ENCODE peak calls at places on chromosomes 12 and 14, in five cellular contexts. X is central memory CD8-positive, alpha-beta T cell; G is iPS-NIHi11; P is NCI-H460; O is left colon. A is an unnamed sample.

GRCh38 chr14:75022655-75023054 is 19.9 kb downstream of the EIF2B2 start:
- DNase-seq in X (no peak), G (peak), P (no peak), O (no peak), A (no peak)

GRCh38 chr12:124152733-124153132 is 142.2 kb upstream of the RFLNA start:
- DNase-seq in X (no peak), G (no peak), P (no peak), O (no peak), A (no peak)

GRCh38 chr12:931591-931990 is 17.9 kb downstream of the RAD52 start:
- DNase-seq in X (no peak), G (no peak), P (no peak), O (no peak), A (no peak)

GRCh38 chr14:72892103-72892878 is 1.6 kb downstream of the DPF3 start:
- DNase-seq in X (no peak), G (peak), P (no peak), O (peak), A (no peak)

GRCh38 chr12:15800278-15800677 is 11.1 kb upstream of the EPS8 start:
- DNase-seq in X (no peak), G (no peak), P (no peak), O (no peak), A (no peak)

GRCh38 chr12:112105891-112106290 is 2.7 kb downstream of the NAA25 start:
- DNase-seq in X (no peak), G (no peak), P (no peak), O (no peak), A (no peak)

GRCh38 chr12:117857632-117858274 is 111.0 kb downstream of the KSR2 start:
- DNase-seq in X (no peak), G (peak), P (peak), O (peak), A (no peak)

GRCh38 chr12:5511644-5512584 is 80.0 kb downstream of the NTF3 start:
- DNase-seq in X (no peak), G (peak), P (no peak), O (peak), A (no peak)

GRCh38 chr12:128267651-128268347 is 829 bp downstream of the TMEM132C start:
- DNase-seq in X (no peak), G (no peak), P (no peak), O (no peak), A (no peak)

GRCh38 chr14:56630707-56631106 is 51.1 kb downstream of the TMEM260 start:
- DNase-seq in X (no peak), G (no peak), P (no peak), O (no peak), A (peak)

GRCh38 chr12:51524386-51524901 is 66.6 kb upstream of the SCN8A start:
- DNase-seq in X (no peak), G (no peak), P (no peak), O (no peak), A (no peak)

GRCh38 chr12:128450810-128451209 is 183.8 kb downstream of the TMEM132C start:
- DNase-seq in X (no peak), G (no peak), P (no peak), O (no peak), A (no peak)

GRCh38 chr14:75831971-75832370 is 149.8 kb downstream of the TGFB3 start:
- DNase-seq in X (no peak), G (no peak), P (no peak), O (peak), A (peak)

GRCh38 chr14:57962293-57962996 is 96.6 kb upstream of the SLC35F4 start:
- DNase-seq in X (no peak), G (peak), P (no peak), O (no peak), A (no peak)

GRCh38 chr12:2845280-2845679 is 10.4 kb upstream of the NRIP2 start:
- DNase-seq in X (no peak), G (no peak), P (peak), O (no peak), A (no peak)

GRCh38 chr12:117049295-117049694 is 49.9 kb downstream of the TESC start:
- DNase-seq in X (no peak), G (no peak), P (no peak), O (no peak), A (no peak)

GRCh38 chr14:58426819-58427288 is 477 bp downstream of the TIMM9 start:
- DNase-seq in X (peak), G (peak), P (no peak), O (peak), A (no peak)

GRCh38 chr14:92425101-92425500 is 88.5 kb upstream of the RIN3 start:
- DNase-seq in X (no peak), G (no peak), P (no peak), O (no peak), A (peak)

GRCh38 chr12:122891661-122892525 is 4.0 kb downstream of the VPS37B start:
- DNase-seq in X (no peak), G (peak), P (peak), O (no peak), A (no peak)

GRCh38 chr12:116594325-116595038 is 35.3 kb downstream of the MAP1LC3B2 start:
- DNase-seq in X (no peak), G (no peak), P (no peak), O (no peak), A (no peak)

GRCh38 chr14:59126714-59127436 is 61.6 kb upstream of the DAAM1 start:
- DNase-seq in X (no peak), G (peak), P (peak), O (no peak), A (no peak)

GRCh38 chr12:100403446-100403845 is 46.6 kb downstream of the SLC17A8 start:
- DNase-seq in X (no peak), G (no peak), P (no peak), O (no peak), A (no peak)

GRCh38 chr12:49651855-49652254 is 28.5 kb downstream of the PRPF40B start:
- DNase-seq in X (no peak), G (peak), P (no peak), O (no peak), A (no peak)

GRCh38 chr12:55684761-55685370 is 22.8 kb downstream of the ITGA7 start:
- DNase-seq in X (no peak), G (no peak), P (no peak), O (no peak), A (no peak)

GRCh38 chr12:15928345-15928744 is 17.2 kb downstream of the DERA start:
- DNase-seq in X (no peak), G (no peak), P (no peak), O (no peak), A (peak)

GRCh38 chr12:122749569-122750332 is 2.9 kb upstream of the DENR start:
- DNase-seq in X (no peak), G (peak), P (no peak), O (no peak), A (no peak)

GRCh38 chr12:46609671-46610070 is 216.1 kb downstream of the SLC38A4 start:
- DNase-seq in X (no peak), G (no peak), P (no peak), O (no peak), A (no peak)

GRCh38 chr14:54132485-54132884 is 175.9 kb upstream of the BMP4 start:
- DNase-seq in X (no peak), G (no peak), P (no peak), O (no peak), A (no peak)

GRCh38 chr12:10171954-10172353 is at the start of gene OLR1:
- DNase-seq in X (no peak), G (no peak), P (no peak), O (no peak), A (no peak)

GRCh38 chr12:110885152-110885840 is 35.1 kb downstream of the MYL2 start:
- DNase-seq in X (no peak), G (no peak), P (no peak), O (no peak), A (no peak)

GRCh38 chr14:81243499-81243898 is 22.7 kb upstream of the GTF2A1 start:
- DNase-seq in X (no peak), G (no peak), P (no peak), O (no peak), A (no peak)

GRCh38 chr12:81005635-81006034 is 67.9 kb upstream of the LIN7A start:
- DNase-seq in X (no peak), G (no peak), P (no peak), O (no peak), A (no peak)

GRCh38 chr12:116813271-116814041 is 67.8 kb downstream of the HRK start:
- DNase-seq in X (no peak), G (no peak), P (no peak), O (no peak), A (no peak)

GRCh38 chr14:58501214-58501816 is 73.8 kb downstream of the KIAA0586 start:
- DNase-seq in X (no peak), G (peak), P (peak), O (no peak), A (peak)